ENCODE peak calls at places on chromosomes 5 and 9, in eight cellular contexts. B is GM10248, W is tibial artery, N is H4, X is transverse colon, R is AG08395, S is NCI-H510A treated with DMSO at 0.1 percent for 48 hours, G is neural progenitor cell. V is an unnamed sample.

GRCh38 chr5:150523472-150524350 is 15.8 kb downstream of the NDST1 start:
- DNase-seq in B (peak), W (no peak), N (peak), X (peak), R (peak), S (peak), G (peak), V (peak)

GRCh38 chr5:14687023-14687665 is 22.6 kb downstream of the OTULIN start:
- DNase-seq in B (no peak), W (no peak), N (peak), X (no peak), R (peak), S (no peak), G (no peak), V (no peak)

GRCh38 chr9:78468231-78468630 is 171.3 kb downstream of the PSAT1 start:
- DNase-seq in B (no peak), W (no peak), N (no peak), X (no peak), R (no peak), S (no peak), G (peak), V (no peak)

GRCh38 chr5:99285606-99286005 is 356.8 kb upstream of the CHD1 start:
- DNase-seq in B (no peak), W (no peak), N (no peak), X (no peak), R (no peak), S (no peak), G (no peak), V (no peak)

GRCh38 chr9:90458485-90458884 is 184.1 kb downstream of the DIRAS2 start:
- DNase-seq in B (no peak), W (no peak), N (no peak), X (peak), R (no peak), S (no peak), G (peak), V (no peak)

GRCh38 chr5:80268916-80269315 is 13.1 kb upstream of the SERINC5 start:
- DNase-seq in B (no peak), W (no peak), N (peak), X (no peak), R (no peak), S (no peak), G (peak), V (no peak)

GRCh38 chr9:105127863-105128220 is 116.6 kb upstream of the SLC44A1 start:
- DNase-seq in B (peak), W (no peak), N (peak), X (no peak), R (no peak), S (no peak), G (no peak), V (no peak)

GRCh38 chr9:133375116-133375723 is 640 bp downstream of the SURF4 start:
- DNase-seq in B (peak), W (no peak), N (no peak), X (peak), R (peak), S (no peak), G (peak), V (peak)

GRCh38 chr9:89911721-89912604 is 307.2 kb downstream of the GADD45G start:
- DNase-seq in B (no peak), W (no peak), N (no peak), X (no peak), R (peak), S (no peak), G (no peak), V (no peak)

GRCh38 chr5:81195334-81195929 is 37.7 kb upstream of the CKMT2 start:
- DNase-seq in B (no peak), W (no peak), N (no peak), X (no peak), R (no peak), S (no peak), G (no peak), V (no peak)

GRCh38 chr5:144469106-144469505 is 298.4 kb downstream of the KCTD16 start:
- DNase-seq in B (no peak), W (no peak), N (no peak), X (no peak), R (no peak), S (no peak), G (no peak), V (no peak)

GRCh38 chr5:54701179-54701578 is 183.6 kb downstream of the SNX18 start:
- DNase-seq in B (no peak), W (peak), N (peak), X (no peak), R (peak), S (no peak), G (no peak), V (peak)

GRCh38 chr5:159850192-159850573 is 66.1 kb upstream of the ADRA1B start:
- DNase-seq in B (no peak), W (no peak), N (no peak), X (peak), R (peak), S (no peak), G (no peak), V (peak)

GRCh38 chr5:9692576-9692975 is 62.4 kb upstream of the TAS2R1 start:
- DNase-seq in B (no peak), W (no peak), N (no peak), X (no peak), R (no peak), S (no peak), G (no peak), V (no peak)

GRCh38 chr9:93096131-93096802 is at the start of gene CARD19:
- DNase-seq in B (no peak), W (peak), N (no peak), X (peak), R (peak), S (peak), G (peak), V (peak)

GRCh38 chr9:22244141-22245011 is 202.2 kb upstream of the DMRTA1 start:
- DNase-seq in B (peak), W (no peak), N (no peak), X (peak), R (peak), S (peak), G (peak), V (peak)

GRCh38 chr5:132492386-132492785 is 1.8 kb upstream of the IRF1 start:
- DNase-seq in B (no peak), W (no peak), N (no peak), X (peak), R (no peak), S (no peak), G (no peak), V (no peak)

GRCh38 chr9:9719373-9720112 is 893.3 kb downstream of the PTPRD start:
- DNase-seq in B (no peak), W (no peak), N (no peak), X (no peak), R (no peak), S (peak), G (peak), V (no peak)

GRCh38 chr5:146165469-146165868 is 17.0 kb downstream of the LARS1 start:
- DNase-seq in B (no peak), W (no peak), N (no peak), X (no peak), R (peak), S (no peak), G (no peak), V (no peak)

GRCh38 chr9:72292184-72292787 is 72.7 kb downstream of the ZFAND5 start:
- DNase-seq in B (peak), W (no peak), N (peak), X (no peak), R (peak), S (peak), G (peak), V (no peak)

GRCh38 chr5:89520771-89521170 is 637.8 kb upstream of the MEF2C start:
- DNase-seq in B (no peak), W (no peak), N (no peak), X (no peak), R (no peak), S (no peak), G (no peak), V (no peak)

GRCh38 chr5:132260714-132261615 is 3.5 kb downstream of the PDLIM4 start:
- DNase-seq in B (peak), W (peak), N (peak), X (peak), R (no peak), S (no peak), G (no peak), V (peak)

GRCh38 chr5:53002491-53002890 is 13.3 kb downstream of the ITGA2 start:
- DNase-seq in B (no peak), W (no peak), N (no peak), X (no peak), R (no peak), S (no peak), G (no peak), V (no peak)

GRCh38 chr9:124453586-124454191 is 3.4 kb downstream of the ADGRD2 start:
- DNase-seq in B (no peak), W (peak), N (no peak), X (peak), R (no peak), S (no peak), G (peak), V (no peak)

GRCh38 chr5:6201626-6202025 is 176.7 kb downstream of the MED10 start:
- DNase-seq in B (no peak), W (no peak), N (no peak), X (no peak), R (peak), S (no peak), G (no peak), V (no peak)

GRCh38 chr9:85600675-85601263 is 141.0 kb downstream of the AGTPBP1 start:
- DNase-seq in B (no peak), W (no peak), N (peak), X (no peak), R (no peak), S (no peak), G (no peak), V (no peak)

GRCh38 chr9:100277166-100277979 is 75.4 kb downstream of the TEX10 start:
- DNase-seq in B (no peak), W (no peak), N (no peak), X (no peak), R (peak), S (no peak), G (no peak), V (peak)

GRCh38 chr5:51185985-51186384 is 197.3 kb upstream of the ISL1 start:
- DNase-seq in B (no peak), W (no peak), N (no peak), X (no peak), R (no peak), S (no peak), G (no peak), V (no peak)

GRCh38 chr5:13976867-13977479 is 32.5 kb upstream of the DNAH5 start:
- DNase-seq in B (no peak), W (no peak), N (peak), X (no peak), R (peak), S (peak), G (peak), V (peak)

GRCh38 chr9:136093995-136094881 is 851 bp downstream of the NACC2 start:
- DNase-seq in B (no peak), W (peak), N (no peak), X (peak), R (peak), S (no peak), G (peak), V (peak)

GRCh38 chr9:120439147-120439546 is 140.8 kb downstream of the CDK5RAP2 start:
- DNase-seq in B (no peak), W (no peak), N (peak), X (no peak), R (peak), S (peak), G (peak), V (peak)

GRCh38 chr9:120151806-120152205 is 428.2 kb downstream of the CDK5RAP2 start:
- DNase-seq in B (no peak), W (no peak), N (no peak), X (no peak), R (no peak), S (no peak), G (peak), V (no peak)

GRCh38 chr9:95763006-95763405 is 112.5 kb upstream of the ERCC6L2 start:
- DNase-seq in B (no peak), W (no peak), N (no peak), X (no peak), R (no peak), S (no peak), G (no peak), V (no peak)

V was measured in RWPE1.